ENCODE peak calls at places on chromosome 1, in six cellular contexts. One of them, this sample, is unnamed.

GRCh38 chr1:168293372-168293771 is 12.7 kb downstream of the TBX19 start:
- DNase-seq in NCI-H1930: no peak
- DNase-seq in AG08395: no peak
- DNase-seq in C1 segment of cervical spinal cord: no peak
- DNase-seq in EL: no peak
- DNase-seq in SJSA1: no peak
- DNase-seq in this sample: no peak

GRCh38 chr1:17540255-17541001 is 930 bp downstream of the ARHGEF10L start:
- DNase-seq in NCI-H1930: no peak
- DNase-seq in C1 segment of cervical spinal cord: peak
- DNase-seq in EL: peak
- DNase-seq in AG08395: peak
- DNase-seq in SJSA1: no peak
- DNase-seq in this sample: no peak

GRCh38 chr1:204154525-204155255 is 2.8 kb upstream of the ETNK2 start:
- DNase-seq in EL: no peak
- DNase-seq in NCI-H1930: no peak
- DNase-seq in C1 segment of cervical spinal cord: no peak
- DNase-seq in SJSA1: no peak
- DNase-seq in AG08395: no peak
- DNase-seq in this sample: no peak

GRCh38 chr1:204072951-204073836 is at the start of gene SOX13:
- DNase-seq in NCI-H1930: peak
- DNase-seq in EL: peak
- DNase-seq in C1 segment of cervical spinal cord: peak
- DNase-seq in AG08395: peak
- DNase-seq in SJSA1: peak
- DNase-seq in this sample: peak

GRCh38 chr1:23394664-23395063 is 25.0 kb upstream of the ZNF436 start:
- DNase-seq in EL: peak
- DNase-seq in C1 segment of cervical spinal cord: peak
- DNase-seq in NCI-H1930: no peak
- DNase-seq in AG08395: peak
- DNase-seq in SJSA1: peak
- DNase-seq in this sample: peak

GRCh38 chr1:9443913-9444445 is 95.3 kb upstream of the SLC25A33 start:
- DNase-seq in NCI-H1930: no peak
- DNase-seq in SJSA1: peak
- DNase-seq in EL: no peak
- DNase-seq in C1 segment of cervical spinal cord: no peak
- DNase-seq in AG08395: no peak
- DNase-seq in this sample: no peak

GRCh38 chr1:167118188-167118587 is 24.3 kb downstream of the STYXL2 start:
- DNase-seq in SJSA1: no peak
- DNase-seq in AG08395: no peak
- DNase-seq in EL: no peak
- DNase-seq in NCI-H1930: no peak
- DNase-seq in C1 segment of cervical spinal cord: no peak
- DNase-seq in this sample: no peak

GRCh38 chr1:111723871-111724270 is 15.3 kb downstream of the INKA2 start:
- DNase-seq in SJSA1: no peak
- DNase-seq in C1 segment of cervical spinal cord: no peak
- DNase-seq in AG08395: no peak
- DNase-seq in EL: no peak
- DNase-seq in NCI-H1930: no peak
- DNase-seq in this sample: no peak

GRCh38 chr1:209493584-209493983 is 89.9 kb upstream of the CAMK1G start:
- DNase-seq in C1 segment of cervical spinal cord: no peak
- DNase-seq in EL: peak
- DNase-seq in SJSA1: no peak
- DNase-seq in AG08395: no peak
- DNase-seq in NCI-H1930: no peak
- DNase-seq in this sample: no peak

GRCh38 chr1:235954306-235955283 is 87.9 kb upstream of the LYST start:
- DNase-seq in NCI-H1930: no peak
- DNase-seq in EL: peak
- DNase-seq in AG08395: no peak
- DNase-seq in SJSA1: no peak
- DNase-seq in C1 segment of cervical spinal cord: peak
- DNase-seq in this sample: peak

GRCh38 chr1:86887479-86888162 is 26.3 kb downstream of the SELENOF start:
- DNase-seq in SJSA1: no peak
- DNase-seq in AG08395: no peak
- DNase-seq in EL: no peak
- DNase-seq in C1 segment of cervical spinal cord: no peak
- DNase-seq in NCI-H1930: no peak
- DNase-seq in this sample: no peak

GRCh38 chr1:26785611-26786436 is 1.9 kb upstream of the PIGV start:
- DNase-seq in SJSA1: peak
- DNase-seq in C1 segment of cervical spinal cord: peak
- DNase-seq in AG08395: no peak
- DNase-seq in EL: peak
- DNase-seq in NCI-H1930: no peak
- DNase-seq in this sample: peak

This sample was measured in foreskin fibroblast.